ENCODE peak calls at places on chromosomes 5 and 9, in six cellular contexts. One of them, this sample, is unnamed.

GRCh38 chr5:177253252-177253651 is 50.3 kb downstream of the RAB24 start:
- DNase-seq in left ventricle myocardium inferior: no peak
- DNase-seq in cardiac muscle cell: no peak
- DNase-seq in astrocyte of the cerebellum: no peak
- DNase-seq in cardiac fibroblast: no peak
- DNase-seq in colonic mucosa: no peak
- DNase-seq in this sample: no peak

GRCh38 chr5:119355636-119356383 is at the start of gene TNFAIP8:
- DNase-seq in colonic mucosa: peak
- DNase-seq in astrocyte of the cerebellum: peak
- DNase-seq in left ventricle myocardium inferior: peak
- DNase-seq in cardiac fibroblast: peak
- DNase-seq in cardiac muscle cell: peak
- DNase-seq in this sample: no peak

GRCh38 chr9:69936427-69936826 is 107.2 kb upstream of the MAMDC2 start:
- DNase-seq in colonic mucosa: no peak
- DNase-seq in cardiac fibroblast: peak
- DNase-seq in left ventricle myocardium inferior: no peak
- DNase-seq in cardiac muscle cell: peak
- DNase-seq in astrocyte of the cerebellum: no peak
- DNase-seq in this sample: no peak

GRCh38 chr5:149005077-149005892 is 57.6 kb downstream of the SH3TC2 start:
- DNase-seq in left ventricle myocardium inferior: no peak
- DNase-seq in cardiac muscle cell: peak
- DNase-seq in cardiac fibroblast: peak
- DNase-seq in astrocyte of the cerebellum: no peak
- DNase-seq in colonic mucosa: peak
- DNase-seq in this sample: no peak

GRCh38 chr5:100802188-100802587 is 100.9 kb downstream of the ST8SIA4 start:
- DNase-seq in cardiac muscle cell: no peak
- DNase-seq in colonic mucosa: no peak
- DNase-seq in cardiac fibroblast: no peak
- DNase-seq in astrocyte of the cerebellum: no peak
- DNase-seq in left ventricle myocardium inferior: no peak
- DNase-seq in this sample: no peak

GRCh38 chr9:76677481-76678055 is 86.7 kb upstream of the PCA3 start:
- DNase-seq in left ventricle myocardium inferior: no peak
- DNase-seq in colonic mucosa: no peak
- DNase-seq in astrocyte of the cerebellum: no peak
- DNase-seq in cardiac muscle cell: peak
- DNase-seq in cardiac fibroblast: peak
- DNase-seq in this sample: peak

GRCh38 chr9:86349271-86349670 is 4.9 kb downstream of the TUT7 start:
- DNase-seq in cardiac fibroblast: no peak
- DNase-seq in colonic mucosa: no peak
- DNase-seq in astrocyte of the cerebellum: no peak
- DNase-seq in left ventricle myocardium inferior: no peak
- DNase-seq in cardiac muscle cell: no peak
- DNase-seq in this sample: peak

GRCh38 chr5:171839112-171839511 is 53.5 kb downstream of the SMIM23 start:
- DNase-seq in left ventricle myocardium inferior: no peak
- DNase-seq in astrocyte of the cerebellum: no peak
- DNase-seq in colonic mucosa: no peak
- DNase-seq in cardiac muscle cell: no peak
- DNase-seq in cardiac fibroblast: no peak
- DNase-seq in this sample: no peak

GRCh38 chr5:127864511-127864910 is 161.3 kb downstream of the CCDC192 start:
- DNase-seq in left ventricle myocardium inferior: no peak
- DNase-seq in astrocyte of the cerebellum: no peak
- DNase-seq in colonic mucosa: no peak
- DNase-seq in cardiac fibroblast: no peak
- DNase-seq in cardiac muscle cell: no peak
- DNase-seq in this sample: peak

GRCh38 chr9:14243514-14244042 is 70.4 kb downstream of the NFIB start:
- DNase-seq in astrocyte of the cerebellum: no peak
- DNase-seq in left ventricle myocardium inferior: no peak
- DNase-seq in cardiac muscle cell: peak
- DNase-seq in cardiac fibroblast: peak
- DNase-seq in colonic mucosa: no peak
- DNase-seq in this sample: no peak

GRCh38 chr5:126056851-126057622 is 366.2 kb upstream of the GRAMD2B start:
- DNase-seq in colonic mucosa: no peak
- DNase-seq in left ventricle myocardium inferior: no peak
- DNase-seq in cardiac muscle cell: no peak
- DNase-seq in astrocyte of the cerebellum: no peak
- DNase-seq in cardiac fibroblast: no peak
- DNase-seq in this sample: no peak

GRCh38 chr5:111225926-111226325 is 1.7 kb downstream of the CAMK4 start:
- DNase-seq in colonic mucosa: no peak
- DNase-seq in astrocyte of the cerebellum: no peak
- DNase-seq in cardiac fibroblast: no peak
- DNase-seq in left ventricle myocardium inferior: no peak
- DNase-seq in cardiac muscle cell: no peak
- DNase-seq in this sample: no peak

GRCh38 chr5:111224561-111224989 is 391 bp downstream of the CAMK4 start:
- DNase-seq in cardiac fibroblast: no peak
- DNase-seq in astrocyte of the cerebellum: no peak
- DNase-seq in left ventricle myocardium inferior: no peak
- DNase-seq in colonic mucosa: no peak
- DNase-seq in cardiac muscle cell: no peak
- DNase-seq in this sample: no peak

GRCh38 chr5:111223086-111223789 is 946 bp upstream of the CAMK4 start:
- DNase-seq in cardiac muscle cell: no peak
- DNase-seq in left ventricle myocardium inferior: no peak
- DNase-seq in cardiac fibroblast: no peak
- DNase-seq in astrocyte of the cerebellum: no peak
- DNase-seq in colonic mucosa: no peak
- DNase-seq in this sample: no peak

GRCh38 chr5:111226556-111226955 is 2.4 kb downstream of the CAMK4 start:
- DNase-seq in left ventricle myocardium inferior: no peak
- DNase-seq in colonic mucosa: no peak
- DNase-seq in cardiac muscle cell: no peak
- DNase-seq in cardiac fibroblast: no peak
- DNase-seq in astrocyte of the cerebellum: no peak
- DNase-seq in this sample: no peak

GRCh38 chr5:111223790-111224560 is at the start of gene CAMK4:
- DNase-seq in cardiac muscle cell: peak
- DNase-seq in colonic mucosa: peak
- DNase-seq in left ventricle myocardium inferior: peak
- DNase-seq in astrocyte of the cerebellum: peak
- DNase-seq in cardiac fibroblast: peak
- DNase-seq in this sample: no peak
- TF ChIP-seq CTCF in cardiac muscle cell: no peak
- TF ChIP-seq CTCF in colonic mucosa: no peak
- TF ChIP-seq CTCF in left ventricle myocardium inferior: peak
- TF ChIP-seq CTCF in astrocyte of the cerebellum: no peak
- TF ChIP-seq CTCF in cardiac fibroblast: peak
- TF ChIP-seq CTCF in this sample: no peak

GRCh38 chr5:154734670-154735248 is 20.4 kb upstream of the LARP1 start:
- DNase-seq in colonic mucosa: no peak
- DNase-seq in cardiac muscle cell: no peak
- DNase-seq in left ventricle myocardium inferior: no peak
- DNase-seq in astrocyte of the cerebellum: no peak
- DNase-seq in cardiac fibroblast: no peak
- DNase-seq in this sample: no peak
- H3K4me3 ChIP-seq in colonic mucosa: no peak
- H3K4me3 ChIP-seq in cardiac muscle cell: no peak
- H3K4me3 ChIP-seq in left ventricle myocardium inferior: no peak
- H3K4me3 ChIP-seq in astrocyte of the cerebellum: no peak
- H3K4me3 ChIP-seq in cardiac fibroblast: no peak
- H3K4me3 ChIP-seq in this sample: no peak

GRCh38 chr9:6757132-6757987 is at the start of gene KDM4C:
- DNase-seq in left ventricle myocardium inferior: peak
- DNase-seq in astrocyte of the cerebellum: peak
- DNase-seq in cardiac muscle cell: peak
- DNase-seq in cardiac fibroblast: peak
- DNase-seq in colonic mucosa: peak
- DNase-seq in this sample: peak

GRCh38 chr9:6757988-6758417 is 230 bp downstream of the KDM4C start:
- DNase-seq in cardiac muscle cell: no peak
- DNase-seq in astrocyte of the cerebellum: no peak
- DNase-seq in colonic mucosa: no peak
- DNase-seq in left ventricle myocardium inferior: no peak
- DNase-seq in cardiac fibroblast: no peak
- DNase-seq in this sample: no peak

GRCh38 chr9:6761306-6761705 is 3.5 kb downstream of the KDM4C start:
- DNase-seq in astrocyte of the cerebellum: no peak
- DNase-seq in colonic mucosa: no peak
- DNase-seq in left ventricle myocardium inferior: no peak
- DNase-seq in cardiac muscle cell: no peak
- DNase-seq in cardiac fibroblast: no peak
- DNase-seq in this sample: no peak

GRCh38 chr9:6759114-6759977 is 1.6 kb downstream of the KDM4C start:
- DNase-seq in colonic mucosa: peak
- DNase-seq in cardiac fibroblast: peak
- DNase-seq in left ventricle myocardium inferior: no peak
- DNase-seq in cardiac muscle cell: peak
- DNase-seq in astrocyte of the cerebellum: peak
- DNase-seq in this sample: no peak

DNA sequence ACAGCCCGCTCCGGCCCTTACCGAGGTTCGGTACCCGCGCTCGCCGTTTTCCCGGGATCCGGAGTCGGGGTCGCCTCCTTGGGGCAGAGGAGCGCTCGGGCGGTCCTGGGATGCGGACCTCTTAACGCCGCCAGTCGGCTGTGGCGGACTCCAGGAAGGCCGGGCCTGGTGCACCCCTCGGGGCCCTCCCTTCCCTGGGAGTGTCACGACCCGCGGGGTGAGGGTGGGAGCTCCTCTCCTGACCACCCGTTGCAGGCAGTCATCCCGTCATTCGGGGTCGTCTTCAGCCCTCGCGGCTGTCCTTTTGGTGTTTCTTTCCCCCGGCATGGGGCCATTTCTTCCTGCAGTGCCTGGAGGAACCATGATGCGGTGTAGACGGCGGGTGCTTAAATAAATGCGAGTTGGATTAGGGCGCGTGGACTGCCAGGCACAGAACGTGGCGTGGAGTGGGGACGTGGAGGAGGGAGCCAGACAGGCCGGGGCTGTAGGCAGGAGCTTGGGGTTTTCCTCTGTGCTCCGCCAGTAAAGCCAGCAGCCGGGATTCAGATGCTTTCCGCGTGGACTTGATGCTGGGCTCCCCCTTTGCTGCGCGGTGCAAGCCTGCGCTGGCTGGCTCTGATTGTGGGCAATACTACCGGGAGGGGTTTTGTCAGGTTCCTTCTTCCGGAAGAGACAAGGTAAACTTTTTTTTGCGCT is 793 bp downstream of the KDM4C start:
- DNase-seq in left ventricle myocardium inferior: peak
- DNase-seq in cardiac muscle cell: peak
- DNase-seq in astrocyte of the cerebellum: no peak
- DNase-seq in cardiac fibroblast: peak
- DNase-seq in colonic mucosa: peak
- DNase-seq in this sample: no peak
- TF ChIP-seq CTCF in left ventricle myocardium inferior: no peak
- TF ChIP-seq CTCF in cardiac muscle cell: no peak
- TF ChIP-seq CTCF in astrocyte of the cerebellum: no peak
- TF ChIP-seq CTCF in cardiac fibroblast: no peak
- TF ChIP-seq CTCF in colonic mucosa: no peak
- TF ChIP-seq CTCF in this sample: no peak

DNA sequence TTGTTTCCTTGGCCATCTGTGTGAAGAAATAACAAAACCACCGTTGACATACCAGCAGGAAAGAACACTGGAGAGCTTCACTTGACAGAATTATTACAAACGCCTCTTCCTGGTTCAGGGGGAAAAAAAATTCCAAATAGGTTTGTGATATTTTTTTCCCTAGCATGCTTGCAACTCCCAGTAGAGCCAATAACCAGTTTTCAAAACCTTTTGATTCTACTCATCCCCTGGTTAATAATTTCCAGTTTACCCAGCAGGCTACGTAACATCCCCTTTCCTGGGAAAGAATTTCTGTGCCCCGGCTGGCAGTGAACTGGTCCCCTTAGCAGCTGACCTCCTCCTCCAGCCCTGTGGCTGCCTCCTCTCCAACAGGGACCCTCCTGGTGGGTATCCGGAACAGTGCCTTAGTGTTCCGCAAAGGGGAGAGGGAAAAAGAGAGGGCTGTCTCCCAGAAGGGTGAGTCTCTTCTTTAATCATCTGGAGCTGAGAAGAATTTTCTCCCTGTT is 72.8 kb upstream of the BOD1 start:
- DNase-seq in colonic mucosa: peak
- DNase-seq in cardiac fibroblast: peak
- DNase-seq in cardiac muscle cell: peak
- DNase-seq in astrocyte of the cerebellum: no peak
- DNase-seq in left ventricle myocardium inferior: no peak
- DNase-seq in this sample: no peak
- H3K4me3 ChIP-seq in colonic mucosa: no peak
- H3K4me3 ChIP-seq in cardiac fibroblast: no peak
- H3K4me3 ChIP-seq in cardiac muscle cell: no peak
- H3K4me3 ChIP-seq in astrocyte of the cerebellum: no peak
- H3K4me3 ChIP-seq in left ventricle myocardium inferior: peak
- H3K4me3 ChIP-seq in this sample: no peak

DNA sequence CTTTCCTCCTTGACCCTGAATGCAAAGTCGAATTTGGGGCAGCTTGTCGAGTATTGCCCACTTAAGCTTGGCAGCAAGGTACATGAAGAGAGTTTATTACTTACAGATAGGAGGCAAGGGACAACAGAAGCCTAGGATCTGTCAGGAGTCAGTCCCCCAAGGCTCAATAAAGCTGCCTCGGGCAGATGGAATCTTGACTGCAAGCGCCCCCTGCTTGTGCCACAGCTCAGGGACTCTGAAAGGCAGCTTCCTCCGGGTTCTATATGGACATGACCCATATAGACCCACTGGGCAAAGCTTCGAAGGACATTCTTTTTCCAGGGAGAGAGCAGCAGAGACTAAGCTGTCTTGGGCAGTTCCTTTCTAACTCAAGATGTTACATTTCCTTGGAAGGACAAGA is 971.5 kb downstream of the EFNA5 start:
- DNase-seq in colonic mucosa: no peak
- DNase-seq in astrocyte of the cerebellum: no peak
- DNase-seq in cardiac fibroblast: no peak
- DNase-seq in left ventricle myocardium inferior: no peak
- DNase-seq in cardiac muscle cell: no peak
- DNase-seq in this sample: no peak
- TF ChIP-seq CTCF in colonic mucosa: no peak
- TF ChIP-seq CTCF in astrocyte of the cerebellum: no peak
- TF ChIP-seq CTCF in cardiac fibroblast: peak
- TF ChIP-seq CTCF in left ventricle myocardium inferior: no peak
- TF ChIP-seq CTCF in cardiac muscle cell: no peak
- TF ChIP-seq CTCF in this sample: peak

GRCh38 chr5:140117523-140117922 is 3.6 kb downstream of the PURA start:
- DNase-seq in left ventricle myocardium inferior: no peak
- DNase-seq in cardiac fibroblast: no peak
- DNase-seq in astrocyte of the cerebellum: no peak
- DNase-seq in colonic mucosa: no peak
- DNase-seq in cardiac muscle cell: no peak
- DNase-seq in this sample: no peak
- H3K4me3 ChIP-seq in left ventricle myocardium inferior: no peak
- H3K4me3 ChIP-seq in cardiac fibroblast: no peak
- H3K4me3 ChIP-seq in astrocyte of the cerebellum: no peak
- H3K4me3 ChIP-seq in colonic mucosa: no peak
- H3K4me3 ChIP-seq in cardiac muscle cell: no peak
- H3K4me3 ChIP-seq in this sample: peak

This sample was measured in LNCaP clone FGC.